ENCODE peak calls at places on chromosome 2, in ten cellular contexts. One of them, this sample, is unnamed. For H3K4me1 and H3K27me3, the result is how much of the 10 kb centered on the place peaks cover.

GRCh38 chr2:228658998-228659397 is 477.5 kb upstream of the SPHKAP start:
- DNase-seq in tibial artery: no peak
- DNase-seq in neural progenitor cell: no peak
- DNase-seq in HCT116: no peak
- DNase-seq in uterus: no peak
- DNase-seq in sigmoid colon: no peak
- DNase-seq in body of pancreas: no peak
- DNase-seq in transverse colon: no peak
- DNase-seq in psoas muscle: no peak
- DNase-seq in effector memory CD4-positive, alpha-beta T cell: no peak
- DNase-seq in this sample: no peak

GRCh38 chr2:232592687-232593407 is 40.6 kb upstream of the EFHD1 start:
- DNase-seq in psoas muscle: no peak
- DNase-seq in sigmoid colon: no peak
- DNase-seq in uterus: peak
- DNase-seq in effector memory CD4-positive, alpha-beta T cell: no peak
- DNase-seq in transverse colon: peak
- DNase-seq in HCT116: peak
- DNase-seq in body of pancreas: no peak
- DNase-seq in tibial artery: peak
- DNase-seq in neural progenitor cell: no peak
- DNase-seq in this sample: no peak

GRCh38 chr2:127577208-127577475 is 41.7 kb downstream of the MYO7B start:
- DNase-seq in neural progenitor cell: no peak
- DNase-seq in uterus: no peak
- DNase-seq in HCT116: no peak
- DNase-seq in transverse colon: no peak
- DNase-seq in psoas muscle: no peak
- DNase-seq in sigmoid colon: no peak
- DNase-seq in body of pancreas: no peak
- DNase-seq in tibial artery: no peak
- DNase-seq in effector memory CD4-positive, alpha-beta T cell: no peak
- DNase-seq in this sample: no peak

GRCh38 chr2:203783496-203784203 is 77.2 kb downstream of the CD28 start:
- DNase-seq in transverse colon: no peak
- DNase-seq in tibial artery: no peak
- DNase-seq in effector memory CD4-positive, alpha-beta T cell: no peak
- DNase-seq in sigmoid colon: no peak
- DNase-seq in body of pancreas: no peak
- DNase-seq in uterus: no peak
- DNase-seq in psoas muscle: no peak
- DNase-seq in neural progenitor cell: no peak
- DNase-seq in HCT116: no peak
- DNase-seq in this sample: no peak

GRCh38 chr2:173851256-173851655 is 113.9 kb downstream of the SP3 start:
- DNase-seq in tibial artery: peak
- DNase-seq in uterus: peak
- DNase-seq in body of pancreas: peak
- DNase-seq in psoas muscle: peak
- DNase-seq in transverse colon: no peak
- DNase-seq in neural progenitor cell: no peak
- DNase-seq in HCT116: no peak
- DNase-seq in effector memory CD4-positive, alpha-beta T cell: no peak
- DNase-seq in sigmoid colon: no peak
- DNase-seq in this sample: no peak

GRCh38 chr2:149040451-149040850 is 2.0 kb downstream of the LYPD6B start:
- DNase-seq in body of pancreas: no peak
- DNase-seq in HCT116: peak
- DNase-seq in psoas muscle: no peak
- DNase-seq in transverse colon: peak
- DNase-seq in sigmoid colon: no peak
- DNase-seq in uterus: no peak
- DNase-seq in tibial artery: no peak
- DNase-seq in effector memory CD4-positive, alpha-beta T cell: peak
- DNase-seq in neural progenitor cell: peak
- DNase-seq in this sample: no peak

GRCh38 chr2:235600406-235600805 is 106.6 kb downstream of the AGAP1 start:
- DNase-seq in effector memory CD4-positive, alpha-beta T cell: no peak
- DNase-seq in HCT116: no peak
- DNase-seq in transverse colon: no peak
- DNase-seq in tibial artery: no peak
- DNase-seq in uterus: no peak
- DNase-seq in body of pancreas: no peak
- DNase-seq in neural progenitor cell: no peak
- DNase-seq in psoas muscle: no peak
- DNase-seq in sigmoid colon: no peak
- DNase-seq in this sample: no peak

GRCh38 chr2:168247341-168248305 is at the start of gene STK39:
- DNase-seq in neural progenitor cell: peak
- DNase-seq in HCT116: peak
- DNase-seq in body of pancreas: peak
- DNase-seq in effector memory CD4-positive, alpha-beta T cell: peak
- DNase-seq in tibial artery: peak
- DNase-seq in transverse colon: peak
- DNase-seq in sigmoid colon: peak
- DNase-seq in psoas muscle: peak
- DNase-seq in uterus: peak
- DNase-seq in this sample: peak

GRCh38 chr2:5664197-5664728 is 27.9 kb upstream of the SOX11 start:
- DNase-seq in sigmoid colon: no peak
- DNase-seq in tibial artery: no peak
- DNase-seq in HCT116: no peak
- DNase-seq in uterus: no peak
- DNase-seq in body of pancreas: no peak
- DNase-seq in psoas muscle: no peak
- DNase-seq in transverse colon: no peak
- DNase-seq in neural progenitor cell: no peak
- DNase-seq in effector memory CD4-positive, alpha-beta T cell: no peak
- DNase-seq in this sample: no peak

GRCh38 chr2:237327191-237327590 is 86.8 kb downstream of the COL6A3 start:
- DNase-seq in uterus: no peak
- DNase-seq in psoas muscle: no peak
- DNase-seq in neural progenitor cell: no peak
- DNase-seq in tibial artery: no peak
- DNase-seq in HCT116: no peak
- DNase-seq in transverse colon: no peak
- DNase-seq in body of pancreas: no peak
- DNase-seq in effector memory CD4-positive, alpha-beta T cell: no peak
- DNase-seq in sigmoid colon: no peak
- DNase-seq in this sample: no peak

GRCh38 chr2:178761759-178762371 is 45.4 kb downstream of the TTN start:
- DNase-seq in psoas muscle: no peak
- DNase-seq in uterus: no peak
- DNase-seq in effector memory CD4-positive, alpha-beta T cell: no peak
- DNase-seq in transverse colon: no peak
- DNase-seq in neural progenitor cell: peak
- DNase-seq in HCT116: peak
- DNase-seq in sigmoid colon: no peak
- DNase-seq in tibial artery: no peak
- DNase-seq in body of pancreas: peak
- DNase-seq in this sample: peak

GRCh38 chr2:238847841-238848565 is at the start of gene TWIST2:
- DNase-seq in tibial artery: peak
- DNase-seq in transverse colon: peak
- DNase-seq in neural progenitor cell: peak
- DNase-seq in uterus: peak
- DNase-seq in body of pancreas: peak
- DNase-seq in HCT116: no peak
- DNase-seq in sigmoid colon: peak
- DNase-seq in psoas muscle: peak
- DNase-seq in effector memory CD4-positive, alpha-beta T cell: no peak
- DNase-seq in this sample: no peak

GRCh38 chr2:237240252-237240651 is 154.6 kb downstream of the COPS8 start:
- DNase-seq in body of pancreas: no peak
- DNase-seq in uterus: no peak
- DNase-seq in tibial artery: no peak
- DNase-seq in HCT116: no peak
- DNase-seq in transverse colon: no peak
- DNase-seq in sigmoid colon: no peak
- DNase-seq in effector memory CD4-positive, alpha-beta T cell: no peak
- DNase-seq in neural progenitor cell: no peak
- DNase-seq in psoas muscle: no peak
- DNase-seq in this sample: no peak

GRCh38 chr2:15673919-15674636 is 82.4 kb downstream of the DDX1 start:
- DNase-seq in tibial artery: peak
- DNase-seq in uterus: no peak
- DNase-seq in transverse colon: no peak
- DNase-seq in effector memory CD4-positive, alpha-beta T cell: no peak
- DNase-seq in neural progenitor cell: peak
- DNase-seq in psoas muscle: no peak
- DNase-seq in sigmoid colon: no peak
- DNase-seq in HCT116: peak
- DNase-seq in body of pancreas: peak
- DNase-seq in this sample: no peak

GRCh38 chr2:144330951-144331651 is 188.8 kb downstream of the ZEB2 start:
- DNase-seq in uterus: no peak
- DNase-seq in psoas muscle: no peak
- DNase-seq in effector memory CD4-positive, alpha-beta T cell: no peak
- DNase-seq in tibial artery: no peak
- DNase-seq in sigmoid colon: no peak
- DNase-seq in HCT116: no peak
- DNase-seq in neural progenitor cell: no peak
- DNase-seq in transverse colon: no peak
- DNase-seq in body of pancreas: no peak
- DNase-seq in this sample: no peak

GRCh38 chr2:30434708-30435107 is 12.3 kb upstream of the LCLAT1 start:
- DNase-seq in transverse colon: no peak
- DNase-seq in tibial artery: no peak
- DNase-seq in body of pancreas: no peak
- DNase-seq in effector memory CD4-positive, alpha-beta T cell: no peak
- DNase-seq in psoas muscle: no peak
- DNase-seq in uterus: no peak
- DNase-seq in sigmoid colon: no peak
- DNase-seq in neural progenitor cell: no peak
- DNase-seq in HCT116: no peak
- DNase-seq in this sample: no peak
- H3K4me1 ChIP-seq in transverse colon: under half
- H3K4me1 ChIP-seq in tibial artery: under half
- H3K4me1 ChIP-seq in body of pancreas: under half
- H3K4me1 ChIP-seq in effector memory CD4-positive, alpha-beta T cell: under half
- H3K4me1 ChIP-seq in psoas muscle: under half
- H3K4me1 ChIP-seq in uterus: under half
- H3K4me1 ChIP-seq in sigmoid colon: under half
- H3K4me1 ChIP-seq in neural progenitor cell: under half
- H3K4me1 ChIP-seq in HCT116: under half
- H3K4me1 ChIP-seq in this sample: under half

DNA sequence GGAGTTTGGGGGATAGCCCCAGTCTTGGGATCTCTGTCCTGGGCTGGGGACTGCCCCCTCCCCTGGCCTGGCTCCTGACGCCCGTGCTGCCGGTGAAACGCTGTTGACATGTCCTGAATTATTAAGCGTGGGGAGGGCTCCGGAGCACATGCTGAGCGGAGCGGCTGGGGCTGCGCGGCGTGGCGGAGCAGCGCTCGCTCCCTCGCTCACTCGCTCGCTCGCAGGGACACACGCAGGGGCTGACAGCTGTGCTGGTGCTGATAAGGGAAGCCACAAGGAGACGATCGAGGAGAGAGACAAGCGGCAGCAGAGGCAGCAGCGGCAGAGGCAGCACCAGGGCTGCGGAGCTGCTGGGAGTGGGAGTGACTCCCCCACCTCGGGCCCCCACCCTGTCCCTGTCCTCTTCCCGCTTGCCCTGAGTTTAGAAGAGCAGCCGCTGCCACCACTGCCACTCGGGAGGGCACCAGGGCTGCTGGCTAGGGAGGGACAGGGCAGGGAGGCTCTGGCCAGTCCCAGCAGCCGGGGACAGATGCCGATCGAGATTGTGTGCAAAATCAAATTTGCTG is at the start of gene ASIC4:
- DNase-seq in body of pancreas: no peak
- DNase-seq in psoas muscle: no peak
- DNase-seq in neural progenitor cell: peak
- DNase-seq in effector memory CD4-positive, alpha-beta T cell: no peak
- DNase-seq in transverse colon: no peak
- DNase-seq in HCT116: no peak
- DNase-seq in tibial artery: no peak
- DNase-seq in sigmoid colon: no peak
- DNase-seq in uterus: no peak
- DNase-seq in this sample: no peak
- H3K27me3 ChIP-seq in body of pancreas: under half
- H3K27me3 ChIP-seq in psoas muscle: under half
- H3K27me3 ChIP-seq in neural progenitor cell: under half
- H3K27me3 ChIP-seq in effector memory CD4-positive, alpha-beta T cell: under half
- H3K27me3 ChIP-seq in transverse colon: half or more
- H3K27me3 ChIP-seq in HCT116: under half
- H3K27me3 ChIP-seq in tibial artery: under half
- H3K27me3 ChIP-seq in sigmoid colon: under half
- H3K27me3 ChIP-seq in uterus: under half
- H3K27me3 ChIP-seq in this sample: under half

GRCh38 chr2:156398176-156398575 is 38.0 kb upstream of the GPD2 start:
- DNase-seq in uterus: no peak
- DNase-seq in transverse colon: no peak
- DNase-seq in psoas muscle: no peak
- DNase-seq in effector memory CD4-positive, alpha-beta T cell: no peak
- DNase-seq in neural progenitor cell: no peak
- DNase-seq in sigmoid colon: no peak
- DNase-seq in HCT116: no peak
- DNase-seq in tibial artery: no peak
- DNase-seq in body of pancreas: no peak
- DNase-seq in this sample: no peak

GRCh38 chr2:156397229-156397628 is 39.0 kb upstream of the GPD2 start:
- DNase-seq in effector memory CD4-positive, alpha-beta T cell: no peak
- DNase-seq in body of pancreas: no peak
- DNase-seq in transverse colon: no peak
- DNase-seq in uterus: no peak
- DNase-seq in HCT116: no peak
- DNase-seq in sigmoid colon: no peak
- DNase-seq in neural progenitor cell: no peak
- DNase-seq in psoas muscle: no peak
- DNase-seq in tibial artery: no peak
- DNase-seq in this sample: no peak

GRCh38 chr2:156400704-156401678 is 35.2 kb upstream of the GPD2 start:
- DNase-seq in neural progenitor cell: peak
- DNase-seq in HCT116: peak
- DNase-seq in transverse colon: peak
- DNase-seq in effector memory CD4-positive, alpha-beta T cell: peak
- DNase-seq in sigmoid colon: peak
- DNase-seq in uterus: peak
- DNase-seq in body of pancreas: peak
- DNase-seq in psoas muscle: peak
- DNase-seq in tibial artery: peak
- DNase-seq in this sample: peak

GRCh38 chr2:156399950-156400703 is 36.1 kb upstream of the GPD2 start:
- DNase-seq in psoas muscle: peak
- DNase-seq in neural progenitor cell: peak
- DNase-seq in HCT116: peak
- DNase-seq in effector memory CD4-positive, alpha-beta T cell: no peak
- DNase-seq in transverse colon: peak
- DNase-seq in tibial artery: peak
- DNase-seq in uterus: peak
- DNase-seq in body of pancreas: peak
- DNase-seq in sigmoid colon: peak
- DNase-seq in this sample: no peak

GRCh38 chr2:156399224-156399949 is 36.8 kb upstream of the GPD2 start:
- DNase-seq in body of pancreas: peak
- DNase-seq in effector memory CD4-positive, alpha-beta T cell: no peak
- DNase-seq in uterus: peak
- DNase-seq in HCT116: no peak
- DNase-seq in transverse colon: no peak
- DNase-seq in psoas muscle: no peak
- DNase-seq in sigmoid colon: no peak
- DNase-seq in tibial artery: no peak
- DNase-seq in neural progenitor cell: no peak
- DNase-seq in this sample: no peak
- H3K4me3 ChIP-seq in body of pancreas: no peak
- H3K4me3 ChIP-seq in effector memory CD4-positive, alpha-beta T cell: peak
- H3K4me3 ChIP-seq in uterus: peak
- H3K4me3 ChIP-seq in HCT116: peak
- H3K4me3 ChIP-seq in transverse colon: peak
- H3K4me3 ChIP-seq in psoas muscle: peak
- H3K4me3 ChIP-seq in sigmoid colon: peak
- H3K4me3 ChIP-seq in tibial artery: peak
- H3K4me3 ChIP-seq in neural progenitor cell: peak
- H3K4me3 ChIP-seq in this sample: peak

GRCh38 chr2:143133783-143134182 is 4.6 kb downstream of the ARHGAP15 start:
- DNase-seq in transverse colon: no peak
- DNase-seq in psoas muscle: no peak
- DNase-seq in HCT116: no peak
- DNase-seq in body of pancreas: no peak
- DNase-seq in sigmoid colon: no peak
- DNase-seq in uterus: no peak
- DNase-seq in neural progenitor cell: no peak
- DNase-seq in tibial artery: no peak
- DNase-seq in effector memory CD4-positive, alpha-beta T cell: no peak
- DNase-seq in this sample: no peak
- H3K4me1 ChIP-seq in transverse colon: under half
- H3K4me1 ChIP-seq in psoas muscle: under half
- H3K4me1 ChIP-seq in HCT116: under half
- H3K4me1 ChIP-seq in body of pancreas: under half
- H3K4me1 ChIP-seq in sigmoid colon: under half
- H3K4me1 ChIP-seq in uterus: under half
- H3K4me1 ChIP-seq in neural progenitor cell: under half
- H3K4me1 ChIP-seq in tibial artery: under half
- H3K4me1 ChIP-seq in effector memory CD4-positive, alpha-beta T cell: under half
- H3K4me1 ChIP-seq in this sample: under half